ENCODE peak calls at places on chromosome 4, in seven cellular contexts. One of them, this sample, is unnamed.

GRCh38 chr4:1325681-1326635 is 21.1 kb upstream of the UVSSA start:
- DNase-seq in T-helper 2 cell: no peak
- DNase-seq in brain microvascular endothelial cell: no peak
- DNase-seq in fibroblast of gingiva: no peak
- DNase-seq in EH: no peak
- DNase-seq in GM04504: no peak
- DNase-seq in upper lobe of right lung: no peak
- DNase-seq in this sample: no peak

GRCh38 chr4:12701384-12701783 is 782.8 kb downstream of the RAB28 start:
- DNase-seq in T-helper 2 cell: no peak
- DNase-seq in brain microvascular endothelial cell: no peak
- DNase-seq in fibroblast of gingiva: no peak
- DNase-seq in EH: no peak
- DNase-seq in GM04504: no peak
- DNase-seq in upper lobe of right lung: no peak
- DNase-seq in this sample: no peak

GRCh38 chr4:134627386-134627785 is 425.8 kb upstream of the PABPC4L start:
- DNase-seq in T-helper 2 cell: no peak
- DNase-seq in brain microvascular endothelial cell: no peak
- DNase-seq in fibroblast of gingiva: no peak
- DNase-seq in EH: no peak
- DNase-seq in GM04504: no peak
- DNase-seq in upper lobe of right lung: no peak
- DNase-seq in this sample: no peak

GRCh38 chr4:77203380-77204197 is 46.6 kb downstream of the CCNG2 start:
- DNase-seq in T-helper 2 cell: peak; percentile 44
- DNase-seq in brain microvascular endothelial cell: peak; percentile 71
- DNase-seq in fibroblast of gingiva: peak; percentile 68
- DNase-seq in EH: peak; percentile 83
- DNase-seq in GM04504: peak; percentile 60
- DNase-seq in upper lobe of right lung: no peak
- DNase-seq in this sample: peak; percentile 77

GRCh38 chr4:117085185-117085701 is at the start of gene TRAM1L1:
- DNase-seq in T-helper 2 cell: no peak
- DNase-seq in brain microvascular endothelial cell: peak; percentile 60
- DNase-seq in fibroblast of gingiva: peak; percentile 57
- DNase-seq in EH: peak; percentile 43
- DNase-seq in GM04504: peak; percentile 24
- DNase-seq in upper lobe of right lung: peak; percentile 85
- DNase-seq in this sample: peak; percentile 35

GRCh38 chr4:121764702-121765367 is at the start of gene SMIM43:
- DNase-seq in T-helper 2 cell: no peak
- DNase-seq in brain microvascular endothelial cell: no peak
- DNase-seq in fibroblast of gingiva: peak; percentile 9
- DNase-seq in EH: peak; percentile 22
- DNase-seq in GM04504: no peak
- DNase-seq in upper lobe of right lung: peak; percentile 68
- DNase-seq in this sample: peak; percentile 20

GRCh38 chr4:104751468-104751867 is 256.8 kb upstream of the CXXC4 start:
- DNase-seq in T-helper 2 cell: no peak
- DNase-seq in brain microvascular endothelial cell: no peak
- DNase-seq in fibroblast of gingiva: no peak
- DNase-seq in EH: no peak
- DNase-seq in GM04504: no peak
- DNase-seq in upper lobe of right lung: no peak
- DNase-seq in this sample: no peak

GRCh38 chr4:2871911-2872310 is 28.3 kb downstream of the ADD1 start:
- DNase-seq in T-helper 2 cell: no peak
- DNase-seq in brain microvascular endothelial cell: no peak
- DNase-seq in fibroblast of gingiva: no peak
- DNase-seq in EH: peak; percentile 45
- DNase-seq in GM04504: no peak
- DNase-seq in upper lobe of right lung: no peak
- DNase-seq in this sample: no peak

GRCh38 chr4:146158036-146158745 is 17.3 kb upstream of the LSM6 start:
- DNase-seq in T-helper 2 cell: no peak
- DNase-seq in brain microvascular endothelial cell: no peak
- DNase-seq in fibroblast of gingiva: peak; percentile 50
- DNase-seq in EH: no peak
- DNase-seq in GM04504: peak; percentile 22
- DNase-seq in upper lobe of right lung: no peak
- DNase-seq in this sample: no peak

GRCh38 chr4:835148-836002 is 9.4 kb upstream of the CPLX1 start:
- DNase-seq in T-helper 2 cell: no peak
- DNase-seq in brain microvascular endothelial cell: no peak
- DNase-seq in fibroblast of gingiva: no peak
- DNase-seq in EH: no peak
- DNase-seq in GM04504: no peak
- DNase-seq in upper lobe of right lung: peak; percentile 74
- DNase-seq in this sample: no peak

GRCh38 chr4:151717909-151718613 is 42.7 kb downstream of the GATB start:
- DNase-seq in T-helper 2 cell: no peak
- DNase-seq in brain microvascular endothelial cell: no peak
- DNase-seq in fibroblast of gingiva: no peak
- DNase-seq in EH: no peak
- DNase-seq in GM04504: no peak
- DNase-seq in upper lobe of right lung: no peak
- DNase-seq in this sample: no peak

GRCh38 chr4:53313510-53313909 is 52.4 kb downstream of the SCFD2 start:
- DNase-seq in T-helper 2 cell: no peak
- DNase-seq in brain microvascular endothelial cell: peak; percentile 34
- DNase-seq in fibroblast of gingiva: peak; percentile 48
- DNase-seq in EH: peak; percentile 52
- DNase-seq in GM04504: no peak
- DNase-seq in upper lobe of right lung: no peak
- DNase-seq in this sample: peak; percentile 14

GRCh38 chr4:67861513-67861912 is 22.3 kb downstream of the TMPRSS11D start:
- DNase-seq in T-helper 2 cell: no peak
- DNase-seq in brain microvascular endothelial cell: no peak
- DNase-seq in fibroblast of gingiva: no peak
- DNase-seq in EH: no peak
- DNase-seq in GM04504: no peak
- DNase-seq in upper lobe of right lung: no peak
- DNase-seq in this sample: no peak

GRCh38 chr4:15659768-15660394 is 4.7 kb upstream of the FBXL5 start:
- DNase-seq in T-helper 2 cell: no peak
- DNase-seq in brain microvascular endothelial cell: no peak
- DNase-seq in fibroblast of gingiva: peak; percentile 85
- DNase-seq in EH: peak; percentile 67
- DNase-seq in GM04504: no peak
- DNase-seq in upper lobe of right lung: no peak
- DNase-seq in this sample: peak; percentile 31

GRCh38 chr4:119656986-119657635 is 28.5 kb upstream of the PDE5A start:
- DNase-seq in T-helper 2 cell: no peak
- DNase-seq in brain microvascular endothelial cell: peak; percentile 19
- DNase-seq in fibroblast of gingiva: no peak
- DNase-seq in EH: peak; percentile 29
- DNase-seq in GM04504: no peak
- DNase-seq in upper lobe of right lung: no peak
- DNase-seq in this sample: peak; percentile 21

GRCh38 chr4:77001907-77002306 is 52.4 kb downstream of the SEPTIN11 start:
- DNase-seq in T-helper 2 cell: no peak
- DNase-seq in brain microvascular endothelial cell: peak; percentile 69
- DNase-seq in fibroblast of gingiva: peak; percentile 37
- DNase-seq in EH: peak; percentile 80
- DNase-seq in GM04504: no peak
- DNase-seq in upper lobe of right lung: no peak
- DNase-seq in this sample: peak; percentile 69

GRCh38 chr4:2304321-2304876 is 42.5 kb upstream of the MXD4 start:
- DNase-seq in T-helper 2 cell: no peak
- DNase-seq in brain microvascular endothelial cell: no peak
- DNase-seq in fibroblast of gingiva: no peak
- DNase-seq in EH: no peak
- DNase-seq in GM04504: no peak
- DNase-seq in upper lobe of right lung: no peak
- DNase-seq in this sample: no peak

GRCh38 chr4:77045490-77045889 is 30.3 kb downstream of the CCNI start:
- DNase-seq in T-helper 2 cell: no peak
- DNase-seq in brain microvascular endothelial cell: no peak
- DNase-seq in fibroblast of gingiva: no peak
- DNase-seq in EH: peak; percentile 36
- DNase-seq in GM04504: no peak
- DNase-seq in upper lobe of right lung: no peak
- DNase-seq in this sample: no peak

GRCh38 chr4:158710814-158711213 is 12.4 kb downstream of the PPID start:
- DNase-seq in T-helper 2 cell: no peak
- DNase-seq in brain microvascular endothelial cell: no peak
- DNase-seq in fibroblast of gingiva: peak; percentile 4
- DNase-seq in EH: peak; percentile 52
- DNase-seq in GM04504: no peak
- DNase-seq in upper lobe of right lung: no peak
- DNase-seq in this sample: peak; percentile 25

GRCh38 chr4:6408263-6408662 is 64.2 kb downstream of the PPP2R2C start:
- DNase-seq in T-helper 2 cell: no peak
- DNase-seq in brain microvascular endothelial cell: no peak
- DNase-seq in fibroblast of gingiva: no peak
- DNase-seq in EH: no peak
- DNase-seq in GM04504: no peak
- DNase-seq in upper lobe of right lung: no peak
- DNase-seq in this sample: no peak

GRCh38 chr4:78764498-78764961 is 11.6 kb upstream of the BMP2K start:
- DNase-seq in T-helper 2 cell: no peak
- DNase-seq in brain microvascular endothelial cell: peak; percentile 81
- DNase-seq in fibroblast of gingiva: peak; percentile 18
- DNase-seq in EH: peak; percentile 36
- DNase-seq in GM04504: no peak
- DNase-seq in upper lobe of right lung: no peak
- DNase-seq in this sample: peak; percentile 52

GRCh38 chr4:126969360-126969759 is 663.4 kb upstream of the INTU start:
- DNase-seq in T-helper 2 cell: no peak
- DNase-seq in brain microvascular endothelial cell: no peak
- DNase-seq in fibroblast of gingiva: no peak
- DNase-seq in EH: no peak
- DNase-seq in GM04504: no peak
- DNase-seq in upper lobe of right lung: no peak
- DNase-seq in this sample: no peak

GRCh38 chr4:124105212-124105611 is 607.3 kb downstream of the ANKRD50 start:
- DNase-seq in T-helper 2 cell: no peak
- DNase-seq in brain microvascular endothelial cell: peak; percentile 49
- DNase-seq in fibroblast of gingiva: no peak
- DNase-seq in EH: peak; percentile 54
- DNase-seq in GM04504: no peak
- DNase-seq in upper lobe of right lung: no peak
- DNase-seq in this sample: peak; percentile 24

GRCh38 chr4:104394409-104394813 is 100.3 kb downstream of the CXXC4 start:
- DNase-seq in T-helper 2 cell: no peak
- DNase-seq in brain microvascular endothelial cell: no peak
- DNase-seq in fibroblast of gingiva: no peak
- DNase-seq in EH: no peak
- DNase-seq in GM04504: no peak
- DNase-seq in upper lobe of right lung: no peak
- DNase-seq in this sample: no peak

GRCh38 chr4:99817310-99817885 is 771 bp downstream of the DAPP1 start:
- DNase-seq in T-helper 2 cell: no peak
- DNase-seq in brain microvascular endothelial cell: no peak
- DNase-seq in fibroblast of gingiva: no peak
- DNase-seq in EH: no peak
- DNase-seq in GM04504: no peak
- DNase-seq in upper lobe of right lung: no peak
- DNase-seq in this sample: no peak

GRCh38 chr4:86744570-86744969 is 104.6 kb downstream of the SLC10A6 start:
- DNase-seq in T-helper 2 cell: no peak
- DNase-seq in brain microvascular endothelial cell: no peak
- DNase-seq in fibroblast of gingiva: no peak
- DNase-seq in EH: no peak
- DNase-seq in GM04504: no peak
- DNase-seq in upper lobe of right lung: no peak
- DNase-seq in this sample: no peak

GRCh38 chr4:173399016-173399415 is at the start of gene SCRG1:
- DNase-seq in T-helper 2 cell: no peak
- DNase-seq in brain microvascular endothelial cell: no peak
- DNase-seq in fibroblast of gingiva: no peak
- DNase-seq in EH: no peak
- DNase-seq in GM04504: no peak
- DNase-seq in upper lobe of right lung: no peak
- DNase-seq in this sample: no peak

GRCh38 chr4:108166441-108167315 is 2.1 kb downstream of the LEF1 start:
- DNase-seq in T-helper 2 cell: peak; percentile 27
- DNase-seq in brain microvascular endothelial cell: no peak
- DNase-seq in fibroblast of gingiva: no peak
- DNase-seq in EH: no peak
- DNase-seq in GM04504: no peak
- DNase-seq in upper lobe of right lung: no peak
- DNase-seq in this sample: peak; percentile 13

GRCh38 chr4:171785392-171785791 is 27.8 kb upstream of the GALNTL6 start:
- DNase-seq in T-helper 2 cell: no peak
- DNase-seq in brain microvascular endothelial cell: no peak
- DNase-seq in fibroblast of gingiva: no peak
- DNase-seq in EH: no peak
- DNase-seq in GM04504: no peak
- DNase-seq in upper lobe of right lung: no peak
- DNase-seq in this sample: no peak

GRCh38 chr4:17336524-17336941 is 175.4 kb downstream of the QDPR start:
- DNase-seq in T-helper 2 cell: peak; percentile 83
- DNase-seq in brain microvascular endothelial cell: no peak
- DNase-seq in fibroblast of gingiva: no peak
- DNase-seq in EH: no peak
- DNase-seq in GM04504: no peak
- DNase-seq in upper lobe of right lung: no peak
- DNase-seq in this sample: no peak

GRCh38 chr4:8589831-8590545 is 2.6 kb upstream of the CPZ start:
- DNase-seq in T-helper 2 cell: no peak
- DNase-seq in brain microvascular endothelial cell: no peak
- DNase-seq in fibroblast of gingiva: peak; percentile 59
- DNase-seq in EH: peak; percentile 94
- DNase-seq in GM04504: no peak
- DNase-seq in upper lobe of right lung: no peak
- DNase-seq in this sample: peak; percentile 83

GRCh38 chr4:149553959-149554520 is 261.6 kb downstream of the IQCM start:
- DNase-seq in T-helper 2 cell: no peak
- DNase-seq in brain microvascular endothelial cell: no peak
- DNase-seq in fibroblast of gingiva: no peak
- DNase-seq in EH: no peak
- DNase-seq in GM04504: no peak
- DNase-seq in upper lobe of right lung: no peak
- DNase-seq in this sample: no peak

GRCh38 chr4:54541426-54542118 is 116.2 kb upstream of the KIT start:
- DNase-seq in T-helper 2 cell: no peak
- DNase-seq in brain microvascular endothelial cell: peak; percentile 80
- DNase-seq in fibroblast of gingiva: no peak
- DNase-seq in EH: peak; percentile 93
- DNase-seq in GM04504: no peak
- DNase-seq in upper lobe of right lung: no peak
- DNase-seq in this sample: peak; percentile 79

GRCh38 chr4:67393699-67394281 is 151.5 kb downstream of the CENPC start:
- DNase-seq in T-helper 2 cell: no peak
- DNase-seq in brain microvascular endothelial cell: peak; percentile 29
- DNase-seq in fibroblast of gingiva: peak; percentile 14
- DNase-seq in EH: peak; percentile 41
- DNase-seq in GM04504: peak; percentile 6
- DNase-seq in upper lobe of right lung: no peak
- DNase-seq in this sample: peak; percentile 38

GRCh38 chr4:108398326-108398725 is 222.1 kb upstream of the RPL34 start:
- DNase-seq in T-helper 2 cell: no peak
- DNase-seq in brain microvascular endothelial cell: peak; percentile 5
- DNase-seq in fibroblast of gingiva: no peak
- DNase-seq in EH: no peak
- DNase-seq in GM04504: no peak
- DNase-seq in upper lobe of right lung: no peak
- DNase-seq in this sample: no peak

GRCh38 chr4:3858765-3859388 is 92.7 kb downstream of the ADRA2C start:
- DNase-seq in T-helper 2 cell: no peak
- DNase-seq in brain microvascular endothelial cell: no peak
- DNase-seq in fibroblast of gingiva: no peak
- DNase-seq in EH: no peak
- DNase-seq in GM04504: no peak
- DNase-seq in upper lobe of right lung: no peak
- DNase-seq in this sample: no peak